ENCODE peak calls at places on chromosomes 5 and 9, in seven cellular contexts. D is pons, Q is mesenchymal stem cell, W is iris pigment epithelial cell, B is activated T-cell treated with anti-CD3 and anti-CD28 coated beads for 24 hours, G is esophagus squamous epithelium, F is T-helper 1 cell. U is an unnamed sample.

GRCh38 chr5:168984135-168984675 is 316.7 kb downstream of the SLIT3 start:
- DNase-seq in D (no peak), Q (no peak), W (no peak), B (no peak), G (no peak), F (no peak), U (no peak)

GRCh38 chr9:98709968-98710965 is 1.5 kb upstream of the GABBR2 start:
- DNase-seq in D (no peak), Q (peak), W (peak), B (no peak), G (no peak), F (no peak), U (no peak)

GRCh38 chr9:71685394-71685793 is 82.9 kb downstream of the CEMIP2 start:
- DNase-seq in D (no peak), Q (no peak), W (no peak), B (peak), G (no peak), F (peak), U (no peak)

GRCh38 chr9:7983361-7983974 is 183.9 kb upstream of the DMAC1 start:
- DNase-seq in D (peak), Q (no peak), W (no peak), B (no peak), G (no peak), F (no peak), U (no peak)

GRCh38 chr5:154103223-154103622 is 64.5 kb downstream of the MFAP3 start:
- DNase-seq in D (no peak), Q (no peak), W (no peak), B (no peak), G (no peak), F (no peak), U (peak)

GRCh38 chr5:157827429-157827828 is 31.5 kb downstream of the CLINT1 start:
- DNase-seq in D (no peak), Q (no peak), W (peak), B (no peak), G (no peak), F (no peak), U (no peak)

GRCh38 chr5:61167382-61167781 is 5.1 kb upstream of the SMIM15 start:
- DNase-seq in D (peak), Q (peak), W (peak), B (no peak), G (no peak), F (no peak), U (peak)

GRCh38 chr9:16344343-16344742 is 526.1 kb downstream of the BNC2 start:
- DNase-seq in D (no peak), Q (peak), W (peak), B (no peak), G (no peak), F (no peak), U (no peak)

U was measured in NCI-H2171 treated with DMSO at 0.1 percent for 48 hours.